ENCODE peak calls at places on chromosomes 16 and 17, in eight cellular contexts. G, E, M, S, Q, N, O and I are unnamed samples.

GRCh38 chr17:2562162-2562858 is 31.1 kb upstream of the PAFAH1B1 start:
- DNase-seq in G (no peak), E (no peak), M (no peak), S (no peak), Q (no peak), N (no peak), O (no peak), I (no peak)

GRCh38 chr16:3065069-3065741 is at the start of gene IL32:
- DNase-seq in G (peak), E (peak), M (no peak), S (peak), Q (peak), N (peak), O (peak), I (peak)

GRCh38 chr17:63613663-63614062 is 8.6 kb upstream of the MAP3K3 start:
- DNase-seq in G (no peak), E (no peak), M (no peak), S (no peak), Q (no peak), N (no peak), O (no peak), I (no peak)

GRCh38 chr17:9729034-9729650 is 62.2 kb downstream of the DHRS7C start:
- DNase-seq in G (peak), E (peak), M (peak), S (peak), Q (peak), N (no peak), O (no peak), I (peak)

GRCh38 chr16:68289621-68290329 is 21.0 kb downstream of the SLC7A6OS start:
- DNase-seq in G (no peak), E (no peak), M (no peak), S (peak), Q (no peak), N (no peak), O (peak), I (peak)

GRCh38 chr16:22638393-22639206 is 127.9 kb downstream of the NPIPB5 start:
- DNase-seq in G (no peak), E (peak), M (peak), S (peak), Q (no peak), N (no peak), O (no peak), I (peak)

GRCh38 chr16:9092963-9093477 is 1.6 kb downstream of the HAPSTR1 start:
- DNase-seq in G (peak), E (no peak), M (no peak), S (no peak), Q (no peak), N (no peak), O (peak), I (no peak)

GRCh38 chr16:88543230-88543813 is 26.9 kb upstream of the ZC3H18 start:
- DNase-seq in G (no peak), E (no peak), M (no peak), S (no peak), Q (no peak), N (no peak), O (no peak), I (no peak)

GRCh38 chr17:72634621-72635020 is 457.9 kb downstream of the SLC39A11 start:
- DNase-seq in G (no peak), E (no peak), M (no peak), S (no peak), Q (no peak), N (no peak), O (no peak), I (no peak)

GRCh38 chr16:89589241-89589926 is 13.8 kb downstream of the CPNE7 start:
- DNase-seq in G (no peak), E (no peak), M (no peak), S (no peak), Q (no peak), N (no peak), O (no peak), I (no peak)

GRCh38 chr17:216625-217024 is 35.2 kb upstream of the DOC2B start:
- DNase-seq in G (no peak), E (no peak), M (no peak), S (no peak), Q (no peak), N (no peak), O (no peak), I (no peak)

GRCh38 chr17:15744885-15745284 is 12.8 kb downstream of the TBC1D26 start:
- DNase-seq in G (no peak), E (no peak), M (no peak), S (no peak), Q (no peak), N (no peak), O (no peak), I (no peak)

GRCh38 chr17:71580220-71580619 is 540.6 kb upstream of the SOX9 start:
- DNase-seq in G (no peak), E (no peak), M (no peak), S (peak), Q (peak), N (no peak), O (no peak), I (no peak)

DNA sequence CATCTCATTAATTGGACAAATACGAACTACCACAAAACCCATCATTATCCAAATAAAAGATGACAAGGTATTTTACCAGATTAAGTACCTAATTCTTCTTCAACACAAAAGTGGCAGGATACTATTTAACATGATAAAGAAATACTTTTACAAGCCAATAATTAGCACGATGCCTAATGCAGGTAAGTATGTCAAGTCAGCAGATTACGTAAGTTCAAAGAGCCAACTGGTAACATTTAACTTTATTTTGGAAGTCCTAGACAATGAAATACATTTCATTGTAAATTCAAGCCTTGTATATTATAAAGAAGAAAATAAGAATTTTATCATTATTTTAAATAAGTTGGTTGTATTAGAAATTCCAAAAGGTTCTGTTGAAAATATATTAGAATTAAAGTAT is 535.3 kb upstream of the SOX9 start:
- DNase-seq in G (no peak), E (no peak), M (no peak), S (no peak), Q (no peak), N (no peak), O (no peak), I (no peak)
- TF ChIP-seq CTCF in G (no peak), E (no peak), M (no peak), S (no peak), Q (no peak), N (no peak), O (no peak), I (no peak)

GRCh38 chr17:4834621-4835020 is 1.5 kb downstream of the MINK1 start:
- DNase-seq in G (peak), E (no peak), M (no peak), S (no peak), Q (no peak), N (no peak), O (no peak), I (no peak)
- H3K4me3 ChIP-seq in G (peak), E (peak), M (peak), S (peak), Q (peak), N (peak), O (no peak), I (peak)

GRCh38 chr17:47895856-47896671 is at the start of gene SP2:
- DNase-seq in G (peak), E (peak), M (peak), S (peak), Q (peak), N (peak), O (peak), I (peak)
- TF ChIP-seq CTCF in G (no peak), E (no peak), M (no peak), S (no peak), Q (no peak), N (no peak), O (no peak), I (no peak)

DNA sequence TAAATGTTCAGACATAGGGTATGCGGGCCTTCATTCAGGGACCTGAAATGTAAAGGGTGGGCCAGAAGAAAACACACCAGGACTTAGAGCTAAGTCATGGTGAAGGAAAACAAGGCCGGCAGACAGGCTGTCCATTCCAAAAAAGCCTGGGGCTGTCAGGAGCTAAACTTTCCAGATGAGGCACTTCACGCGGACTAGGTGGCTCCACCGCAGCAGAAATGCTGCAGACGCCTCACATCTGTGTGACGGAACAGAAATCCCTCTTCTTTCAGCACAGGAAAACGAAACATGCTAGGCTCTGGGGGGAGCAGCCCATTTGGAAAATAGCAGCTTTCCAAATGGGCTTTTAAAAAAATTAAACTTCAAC is 88.7 kb downstream of the HS3ST3A1 start:
- DNase-seq in G (no peak), E (peak), M (no peak), S (peak), Q (peak), N (no peak), O (no peak), I (peak)
- H3K4me3 ChIP-seq in G (no peak), E (no peak), M (no peak), S (peak), Q (no peak), N (no peak), O (no peak), I (no peak)

GRCh38 chr17:29116652-29117439 is 63.4 kb downstream of the MYO18A start:
- DNase-seq in G (peak), E (peak), M (peak), S (peak), Q (peak), N (peak), O (peak), I (peak)

GRCh38 chr17:29115435-29115834 is 64.8 kb downstream of the MYO18A start:
- DNase-seq in G (no peak), E (no peak), M (no peak), S (no peak), Q (no peak), N (no peak), O (no peak), I (no peak)

GRCh38 chr17:29115906-29116651 is 64.1 kb downstream of the MYO18A start:
- DNase-seq in G (no peak), E (peak), M (no peak), S (peak), Q (peak), N (no peak), O (peak), I (peak)

GRCh38 chr17:29119265-29119664 is 60.9 kb downstream of the MYO18A start:
- DNase-seq in G (no peak), E (no peak), M (no peak), S (no peak), Q (no peak), N (no peak), O (no peak), I (no peak)

DNA sequence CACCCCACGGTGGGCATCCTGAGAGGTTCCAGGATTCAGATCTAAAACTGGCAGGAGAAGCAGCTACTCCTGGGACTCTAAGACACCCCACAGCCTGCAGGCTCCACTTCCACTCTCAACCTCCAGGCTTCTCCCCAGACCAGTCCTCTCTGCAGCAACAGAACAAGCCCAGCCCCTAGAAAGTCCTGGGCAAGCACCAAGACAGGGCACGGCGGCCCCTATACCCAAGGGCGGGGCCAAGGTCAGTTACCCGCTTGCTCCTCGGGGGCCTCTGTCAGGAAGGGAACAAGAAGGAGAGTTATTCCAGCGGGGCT is 62.8 kb downstream of the MYO18A start:
- DNase-seq in G (no peak), E (no peak), M (no peak), S (no peak), Q (no peak), N (no peak), O (no peak), I (no peak)
- TF ChIP-seq CTCF in G (peak), E (no peak), M (peak), S (no peak), Q (no peak), N (peak), O (no peak), I (no peak)

GRCh38 chr17:13403982-13404931 is 197.5 kb downstream of the HS3ST3A1 start:
- DNase-seq in G (no peak), E (no peak), M (no peak), S (no peak), Q (no peak), N (no peak), O (no peak), I (no peak)
- H3K4me3 ChIP-seq in G (no peak), E (no peak), M (no peak), S (no peak), Q (no peak), N (no peak), O (no peak), I (no peak)

DNA sequence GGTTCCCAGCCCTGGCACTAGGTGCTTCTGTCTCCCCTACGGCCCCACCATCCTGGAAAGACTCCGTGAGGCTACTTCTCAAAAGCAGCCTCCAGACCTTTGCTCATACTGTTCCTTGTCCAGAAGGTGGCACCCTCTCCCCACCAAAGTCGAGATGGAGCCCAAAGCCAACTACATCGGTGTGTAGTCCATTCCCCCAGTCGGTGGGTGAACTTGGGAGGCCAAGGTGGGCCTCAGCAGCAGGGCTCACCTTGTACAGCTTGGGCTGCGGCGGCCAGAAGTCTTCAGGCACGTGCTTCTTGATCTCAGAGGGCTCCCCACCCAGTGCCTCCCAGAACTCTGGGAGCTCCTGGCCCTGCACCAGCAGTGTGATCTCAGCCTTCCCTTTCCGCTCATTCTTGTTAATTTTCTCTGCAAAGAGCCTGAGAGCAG is 10.2 kb downstream of the FLII start:
- DNase-seq in G (peak), E (peak), M (no peak), S (peak), Q (peak), N (peak), O (peak), I (peak)
- TF ChIP-seq CTCF in G (peak), E (peak), M (peak), S (peak), Q (peak), N (peak), O (peak), I (peak)

DNA sequence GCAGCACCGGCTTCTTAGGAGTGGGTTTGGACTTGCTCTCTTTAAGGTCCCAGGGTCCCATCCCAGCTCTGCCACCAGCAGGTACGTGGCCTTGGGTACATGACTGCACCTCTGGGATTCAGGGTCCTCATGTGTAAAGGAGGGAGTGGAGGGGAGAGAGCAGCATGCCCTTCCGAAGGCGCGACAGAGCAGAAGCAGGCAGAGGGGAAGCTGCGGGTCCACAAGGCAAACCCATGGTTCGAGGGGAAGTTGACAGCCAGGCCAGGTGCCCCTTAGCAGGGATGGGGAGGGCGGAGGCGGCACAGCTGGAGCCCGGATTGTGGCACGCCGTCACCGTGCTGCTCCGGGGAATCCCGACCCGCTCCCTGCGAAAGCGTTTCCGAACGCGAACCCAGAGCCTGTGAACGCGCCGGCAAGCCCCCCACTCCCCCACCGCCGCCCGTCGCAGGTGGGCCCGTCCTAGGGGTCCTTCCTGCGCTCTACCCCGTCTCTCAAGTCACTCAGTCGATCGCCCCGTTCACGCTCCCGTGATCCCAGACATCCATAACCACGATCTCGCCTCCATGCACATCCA is 4.1 kb upstream of the TBX2 start:
- DNase-seq in G (no peak), E (no peak), M (no peak), S (no peak), Q (no peak), N (no peak), O (no peak), I (no peak)
- H3K4me3 ChIP-seq in G (no peak), E (no peak), M (no peak), S (no peak), Q (peak), N (peak), O (no peak), I (no peak)

GRCh38 chr17:74732042-74732846 is 4.8 kb upstream of the RAB37 start:
- DNase-seq in G (no peak), E (no peak), M (no peak), S (no peak), Q (no peak), N (no peak), O (no peak), I (no peak)
- TF ChIP-seq CTCF in G (no peak), E (no peak), M (no peak), S (no peak), Q (no peak), N (no peak), O (no peak), I (no peak)

GRCh38 chr17:78895322-78895721 is 7.7 kb downstream of the CEP295NL start:
- DNase-seq in G (no peak), E (no peak), M (no peak), S (no peak), Q (no peak), N (no peak), O (no peak), I (no peak)
- H3K4me3 ChIP-seq in G (no peak), E (no peak), M (no peak), S (no peak), Q (no peak), N (no peak), O (no peak), I (no peak)